ENCODE peak calls at places on chromosomes 12 and 14, in four cellular contexts. One of them, this sample, is unnamed.

GRCh38 chr12:109892748-109893147 is 7.3 kb upstream of the TCHP start:
- DNase-seq in tibial nerve: no peak
- DNase-seq in GM23248: no peak
- DNase-seq in mesenchymal stem cell: no peak
- DNase-seq in this sample: no peak

GRCh38 chr12:110137786-110138185 is 13.6 kb downstream of the IFT81 start:
- DNase-seq in tibial nerve: no peak
- DNase-seq in mesenchymal stem cell: no peak
- DNase-seq in GM23248: no peak
- DNase-seq in this sample: no peak

GRCh38 chr14:60266021-60266937 is 17.3 kb downstream of the PPM1A start:
- DNase-seq in mesenchymal stem cell: no peak
- DNase-seq in tibial nerve: no peak
- DNase-seq in GM23248: peak; percentile 46
- DNase-seq in this sample: no peak

GRCh38 chr12:28709996-28710685 is 438.9 kb upstream of the FAR2 start:
- DNase-seq in GM23248: peak; percentile 48
- DNase-seq in tibial nerve: no peak
- DNase-seq in mesenchymal stem cell: peak; percentile 32
- DNase-seq in this sample: peak; percentile 9

GRCh38 chr12:7017870-7018349 is 366 bp downstream of the LPCAT3 start:
- DNase-seq in tibial nerve: peak; percentile 20
- DNase-seq in mesenchymal stem cell: no peak
- DNase-seq in GM23248: no peak
- DNase-seq in this sample: no peak

GRCh38 chr12:23887055-23887835 is 62.2 kb downstream of the SOX5 start:
- DNase-seq in GM23248: no peak
- DNase-seq in mesenchymal stem cell: no peak
- DNase-seq in tibial nerve: peak; percentile 17
- DNase-seq in this sample: no peak

GRCh38 chr14:89447182-89447970 is 30.3 kb upstream of the FOXN3 start:
- DNase-seq in mesenchymal stem cell: no peak
- DNase-seq in GM23248: no peak
- DNase-seq in tibial nerve: no peak
- DNase-seq in this sample: no peak

GRCh38 chr12:65962921-65963883 is 138.9 kb downstream of the HMGA2 start:
- DNase-seq in mesenchymal stem cell: no peak
- DNase-seq in tibial nerve: no peak
- DNase-seq in GM23248: no peak
- DNase-seq in this sample: peak; percentile 57

GRCh38 chr14:103915616-103916015 is 12.6 kb upstream of the TDRD9 start:
- DNase-seq in mesenchymal stem cell: no peak
- DNase-seq in tibial nerve: no peak
- DNase-seq in GM23248: no peak
- DNase-seq in this sample: no peak

GRCh38 chr14:96634896-96635295 is 132.7 kb downstream of the PAPOLA start:
- DNase-seq in tibial nerve: no peak
- DNase-seq in mesenchymal stem cell: no peak
- DNase-seq in GM23248: no peak
- DNase-seq in this sample: no peak

DNA sequence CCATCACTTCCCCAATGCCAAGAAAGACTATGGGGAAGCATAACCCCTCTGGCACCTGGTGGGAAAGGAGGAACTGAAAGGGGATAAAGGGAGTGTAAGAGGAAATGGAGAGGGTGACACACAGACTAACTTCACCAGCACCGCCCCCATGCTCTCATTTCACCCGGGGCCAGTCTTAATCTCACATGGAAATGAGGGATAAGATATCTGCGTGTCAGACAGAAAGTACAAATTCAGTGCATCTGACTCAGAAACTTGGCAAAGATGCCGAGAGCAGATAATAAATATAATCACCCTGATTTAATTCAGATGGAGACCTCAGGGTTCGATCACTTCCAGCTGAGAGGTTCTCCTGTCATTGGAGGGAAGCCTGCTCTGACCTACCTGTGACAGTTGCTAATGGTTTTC is 191.6 kb downstream of the DUSP6 start:
- DNase-seq in tibial nerve: peak; percentile 39
- DNase-seq in GM23248: peak; percentile 92
- DNase-seq in mesenchymal stem cell: peak; percentile 76
- DNase-seq in this sample: no peak
- H3K4me1 ChIP-seq in tibial nerve: no peaks in the 10 kb centered on the region
- H3K4me1 ChIP-seq in GM23248: peaks cover 65% of the 10 kb centered on the region
- H3K4me1 ChIP-seq in mesenchymal stem cell: no peaks in the 10 kb centered on the region
- H3K4me1 ChIP-seq in this sample: peaks cover 10% of the 10 kb centered on the region

GRCh38 chr14:67725171-67725570 is 23.5 kb downstream of the RDH12 start:
- DNase-seq in GM23248: no peak
- DNase-seq in tibial nerve: no peak
- DNase-seq in mesenchymal stem cell: no peak
- DNase-seq in this sample: no peak
- H3K27ac ChIP-seq in GM23248: no peak overlapping the region
- H3K27ac ChIP-seq in tibial nerve: no peak overlapping the region
- H3K27ac ChIP-seq in mesenchymal stem cell: no peak overlapping the region
- H3K27ac ChIP-seq in this sample: no peak overlapping the region

DNA sequence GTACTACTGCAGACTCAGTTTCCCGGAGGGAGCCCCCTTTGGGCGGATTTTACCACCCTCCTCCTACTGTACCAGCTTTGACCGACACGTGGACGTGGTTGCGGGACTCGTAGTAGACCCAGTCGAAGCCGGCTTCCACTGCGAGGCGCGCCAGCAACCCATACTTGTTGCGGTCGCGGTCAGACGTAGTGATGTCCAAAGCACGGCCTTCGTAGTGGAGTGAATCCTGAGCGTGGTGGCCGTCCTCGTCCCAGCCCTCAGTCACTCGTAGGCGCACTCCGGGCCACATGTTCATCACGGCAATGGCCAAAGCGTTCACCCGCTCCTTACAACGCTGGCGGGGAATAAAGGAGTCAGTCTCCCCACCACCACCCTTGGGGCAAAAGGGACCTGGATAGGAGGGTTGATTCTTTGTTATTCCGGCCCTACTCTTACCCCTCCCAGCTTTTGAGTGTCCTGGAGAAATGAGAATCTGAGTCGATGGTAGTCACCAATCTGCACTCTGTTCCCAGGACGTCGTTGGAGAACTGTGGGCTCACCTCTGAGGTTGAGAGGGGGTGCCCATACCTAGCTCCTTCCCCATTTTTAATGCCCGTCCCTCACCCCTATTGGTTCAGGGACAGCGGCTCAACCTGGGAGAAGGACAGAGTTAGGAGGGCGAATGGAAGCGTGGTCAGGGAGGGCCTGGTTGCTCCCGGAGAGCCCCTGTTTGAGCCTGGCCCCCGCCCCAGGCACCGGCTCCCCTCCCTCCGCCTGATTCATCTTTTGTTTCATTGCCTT is 3.4 kb downstream of the DHH start:
- DNase-seq in GM23248: peak; percentile 32
- DNase-seq in mesenchymal stem cell: no peak
- DNase-seq in tibial nerve: no peak
- DNase-seq in this sample: no peak
- H3K4me3 ChIP-seq in GM23248: peak overlapping the region; percentile 68
- H3K4me3 ChIP-seq in mesenchymal stem cell: peak overlapping the region; percentile 68
- H3K4me3 ChIP-seq in tibial nerve: peak overlapping the region; percentile 65
- H3K4me3 ChIP-seq in this sample: no peak overlapping the region

GRCh38 chr12:3296409-3296701 is 194.6 kb upstream of the PRMT8 start:
- DNase-seq in tibial nerve: no peak
- DNase-seq in mesenchymal stem cell: no peak
- DNase-seq in GM23248: no peak
- DNase-seq in this sample: no peak
- H3K4me1 ChIP-seq in tibial nerve: no peaks in the 10 kb centered on the region
- H3K4me1 ChIP-seq in mesenchymal stem cell: peaks cover 28% of the 10 kb centered on the region
- H3K4me1 ChIP-seq in GM23248: peaks cover 16% of the 10 kb centered on the region
- H3K4me1 ChIP-seq in this sample: peaks cover 16% of the 10 kb centered on the region

GRCh38 chr14:54704768-54705167 is 137.8 kb downstream of the SAMD4A start:
- DNase-seq in tibial nerve: no peak
- DNase-seq in GM23248: no peak
- DNase-seq in mesenchymal stem cell: no peak
- DNase-seq in this sample: no peak
- H3K27ac ChIP-seq in tibial nerve: no peak overlapping the region
- H3K27ac ChIP-seq in GM23248: no peak overlapping the region
- H3K27ac ChIP-seq in mesenchymal stem cell: no peak overlapping the region
- H3K27ac ChIP-seq in this sample: no peak overlapping the region

GRCh38 chr12:116123511-116124258 is 153.8 kb downstream of the MED13L start:
- DNase-seq in GM23248: peak; percentile 64
- DNase-seq in mesenchymal stem cell: peak; percentile 78
- DNase-seq in tibial nerve: no peak
- DNase-seq in this sample: peak; percentile 62
- H3K4me3 ChIP-seq in GM23248: peak overlapping the region; percentile 54
- H3K4me3 ChIP-seq in mesenchymal stem cell: peak overlapping the region; percentile 53
- H3K4me3 ChIP-seq in tibial nerve: peak overlapping the region; percentile 7
- H3K4me3 ChIP-seq in this sample: peak overlapping the region; percentile 20